ENCODE peak calls at places on chromosomes 2 and 18, in eight cellular contexts. P, W, X, J, M, S, B and Q are unnamed samples.

GRCh38 chr2:39059366-39059952 is 61.4 kb downstream of the SOS1 start:
- DNase-seq in X (no peak), P (peak), S (no peak), M (peak), J (peak), B (no peak), W (no peak), Q (peak)

GRCh38 chr2:50820176-50820575 is 211.8 kb downstream of the NRXN1 start:
- DNase-seq in W (no peak), S (no peak), B (no peak), X (no peak), P (no peak), M (no peak), J (no peak), Q (no peak)

GRCh38 chr2:55961318-55961911 is 37.8 kb upstream of the EFEMP1 start:
- DNase-seq in M (peak), P (peak), X (peak), W (peak), B (peak), J (peak), S (no peak), Q (peak)

GRCh38 chr2:47074691-47075090 is 80.4 kb downstream of the STPG4 start:
- DNase-seq in J (no peak), W (no peak), M (no peak), X (no peak), P (no peak), B (no peak), S (no peak), Q (no peak)

GRCh38 chr2:185219981-185220380 is 518.6 kb upstream of the FSIP2 start:
- DNase-seq in W (no peak), X (no peak), J (peak), S (no peak), B (peak), M (peak), P (no peak), Q (no peak)

GRCh38 chr2:40428434-40428833 is 23.5 kb downstream of the SLC8A1 start:
- DNase-seq in M (no peak), J (peak), S (no peak), P (no peak), W (no peak), X (no peak), B (no peak), Q (no peak)

GRCh38 chr2:181310967-181311366 is 146.2 kb upstream of the ITGA4 start:
- DNase-seq in S (peak), M (no peak), P (no peak), X (no peak), B (no peak), J (no peak), W (no peak), Q (no peak)

GRCh38 chr18:26207937-26208336 is 18.3 kb upstream of the TAF4B start:
- DNase-seq in P (no peak), J (no peak), M (no peak), B (no peak), S (no peak), X (no peak), W (no peak), Q (no peak)

GRCh38 chr18:54983041-54983686 is 23.9 kb upstream of the CCDC68 start:
- DNase-seq in W (no peak), B (peak), P (peak), S (no peak), X (no peak), J (peak), M (peak), Q (peak)

GRCh38 chr2:217837530-217837929 is 165.3 kb downstream of the TNS1 start:
- DNase-seq in W (no peak), S (no peak), P (no peak), J (no peak), M (no peak), X (no peak), B (no peak), Q (no peak)

GRCh38 chr2:49857371-49858112 is 703.2 kb upstream of the FSHR start:
- DNase-seq in W (no peak), P (no peak), B (no peak), X (no peak), M (no peak), J (no peak), S (no peak), Q (no peak)

GRCh38 chr2:178256382-178257053 is 62.2 kb downstream of the OSBPL6 start:
- DNase-seq in P (no peak), X (no peak), S (no peak), W (no peak), J (no peak), B (no peak), M (no peak), Q (no peak)

GRCh38 chr18:49177812-49178211 is 227.0 kb upstream of the SMAD7 start:
- DNase-seq in S (no peak), X (no peak), B (no peak), M (peak), J (peak), W (no peak), P (peak), Q (peak)

GRCh38 chr2:203650860-203651613 is 55.4 kb upstream of the CD28 start:
- DNase-seq in B (peak), P (no peak), M (peak), W (peak), X (no peak), J (peak), S (no peak), Q (peak)

GRCh38 chr2:21939961-21940360 is 816.2 kb downstream of the TDRD15 start:
- DNase-seq in S (no peak), J (no peak), W (no peak), M (no peak), B (no peak), P (no peak), X (no peak), Q (no peak)

GRCh38 chr18:59454909-59455727 is 96.1 kb upstream of the LMAN1 start:
- DNase-seq in W (no peak), X (peak), B (no peak), M (no peak), S (no peak), P (no peak), J (no peak), Q (peak)

GRCh38 chr2:66185497-66186034 is 249.4 kb upstream of the MEIS1 start:
- DNase-seq in S (no peak), B (no peak), X (no peak), P (no peak), J (no peak), W (no peak), M (no peak), Q (no peak)

GRCh38 chr18:7452331-7452730 is 114.8 kb upstream of the PTPRM start:
- DNase-seq in B (peak), W (no peak), X (peak), M (peak), J (peak), S (no peak), P (no peak), Q (peak)

GRCh38 chr2:144996225-144996795 is 476.4 kb upstream of the ZEB2 start:
- DNase-seq in S (no peak), X (no peak), P (no peak), J (peak), W (no peak), B (no peak), M (peak), Q (peak)

GRCh38 chr2:60535392-60536312 is 17.8 kb downstream of the BCL11A start:
- DNase-seq in P (no peak), S (no peak), W (no peak), M (no peak), J (no peak), B (no peak), X (no peak), Q (no peak)

GRCh38 chr2:226115102-226115831 is 684.4 kb downstream of the IRS1 start:
- DNase-seq in S (no peak), P (peak), M (peak), W (no peak), X (no peak), J (peak), B (peak), Q (peak)

GRCh38 chr2:239223029-239223329 is 177.8 kb downstream of the HDAC4 start:
- DNase-seq in J (no peak), P (peak), W (no peak), B (no peak), X (no peak), M (peak), S (no peak), Q (peak)

GRCh38 chr2:179612108-179612507 is 249.3 kb downstream of the ZNF385B start:
- DNase-seq in M (peak), B (no peak), W (peak), P (peak), S (no peak), X (no peak), J (peak), Q (peak)

GRCh38 chr2:205682239-205683021 is at the start of gene NRP2:
- DNase-seq in X (peak), M (peak), S (peak), B (peak), P (peak), W (peak), J (peak), Q (peak)

GRCh38 chr2:113219889-113220641 is 46.3 kb downstream of the PSD4 start:
- DNase-seq in M (peak), P (no peak), B (peak), X (no peak), S (no peak), W (no peak), J (peak), Q (peak)

GRCh38 chr2:203689424-203690109 is 16.9 kb upstream of the CD28 start:
- DNase-seq in P (no peak), X (no peak), B (no peak), M (no peak), S (no peak), J (no peak), W (no peak), Q (no peak)

GRCh38 chr18:74521068-74521725 is 13.1 kb upstream of the CNDP1 start:
- DNase-seq in P (no peak), S (peak), B (no peak), W (no peak), X (no peak), J (no peak), M (no peak), Q (no peak)

GRCh38 chr2:221948076-221948475 is 350.7 kb downstream of the PAX3 start:
- DNase-seq in M (no peak), W (no peak), S (no peak), J (no peak), P (no peak), X (no peak), B (no peak), Q (no peak)

GRCh38 chr2:42569116-42569711 is 782 bp downstream of the MTA3 start:
- DNase-seq in M (peak), J (peak), W (peak), B (peak), S (peak), X (peak), P (no peak), Q (peak)

GRCh38 chr18:41906528-41907256 is 48.3 kb upstream of the PIK3C3 start:
- DNase-seq in B (peak), J (peak), P (peak), X (no peak), W (no peak), M (peak), S (no peak), Q (peak)

GRCh38 chr18:22171839-22172582 is 2.6 kb downstream of the GATA6 start:
- DNase-seq in P (no peak), W (peak), M (peak), J (no peak), S (no peak), X (no peak), B (no peak), Q (no peak)
- H3K4me3 ChIP-seq in P (peak), W (peak), M (peak), J (peak), S (peak), X (no peak), B (peak), Q (peak)

GRCh38 chr2:86118130-86118529 is 12.1 kb downstream of the PTCD3 start:
- DNase-seq in W (no peak), J (no peak), P (no peak), M (no peak), X (no peak), B (no peak), S (no peak), Q (no peak)
- TF ChIP-seq CTCF in W (no peak), J (no peak), P (no peak), M (no peak), X (peak), B (no peak), S (no peak), Q (no peak)

DNA sequence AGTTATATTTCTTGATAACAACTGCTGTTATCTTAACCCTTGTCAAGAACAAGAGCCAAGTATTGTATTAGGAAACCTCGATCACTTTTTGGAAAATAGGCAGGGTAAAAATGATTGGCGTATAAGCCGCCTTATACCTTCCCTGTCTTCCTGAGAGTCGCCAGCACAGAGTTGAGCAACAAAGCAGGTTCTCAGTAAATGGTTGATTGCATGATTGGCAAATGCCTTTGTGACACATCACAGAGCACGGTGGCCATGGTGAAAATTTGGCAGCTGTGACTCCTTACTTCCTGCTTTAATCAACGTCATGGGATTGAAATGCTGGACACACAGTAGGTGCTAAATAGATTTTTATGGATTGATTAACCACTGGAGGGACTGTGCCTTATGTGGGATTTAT is 3.9 kb upstream of the KLHL29 start:
- DNase-seq in X (no peak), B (peak), S (no peak), P (no peak), M (peak), W (peak), J (peak), Q (peak)
- H3K4me3 ChIP-seq in X (no peak), B (no peak), S (no peak), P (no peak), M (no peak), W (no peak), J (no peak), Q (no peak)

GRCh38 chr2:68689553-68690537 is 44.8 kb upstream of the ARHGAP25 start:
- DNase-seq in J (no peak), M (no peak), B (no peak), W (no peak), S (no peak), P (no peak), X (no peak), Q (no peak)
- TF ChIP-seq CTCF in J (no peak), M (no peak), B (no peak), W (no peak), S (no peak), P (no peak), X (no peak), Q (no peak)

DNA sequence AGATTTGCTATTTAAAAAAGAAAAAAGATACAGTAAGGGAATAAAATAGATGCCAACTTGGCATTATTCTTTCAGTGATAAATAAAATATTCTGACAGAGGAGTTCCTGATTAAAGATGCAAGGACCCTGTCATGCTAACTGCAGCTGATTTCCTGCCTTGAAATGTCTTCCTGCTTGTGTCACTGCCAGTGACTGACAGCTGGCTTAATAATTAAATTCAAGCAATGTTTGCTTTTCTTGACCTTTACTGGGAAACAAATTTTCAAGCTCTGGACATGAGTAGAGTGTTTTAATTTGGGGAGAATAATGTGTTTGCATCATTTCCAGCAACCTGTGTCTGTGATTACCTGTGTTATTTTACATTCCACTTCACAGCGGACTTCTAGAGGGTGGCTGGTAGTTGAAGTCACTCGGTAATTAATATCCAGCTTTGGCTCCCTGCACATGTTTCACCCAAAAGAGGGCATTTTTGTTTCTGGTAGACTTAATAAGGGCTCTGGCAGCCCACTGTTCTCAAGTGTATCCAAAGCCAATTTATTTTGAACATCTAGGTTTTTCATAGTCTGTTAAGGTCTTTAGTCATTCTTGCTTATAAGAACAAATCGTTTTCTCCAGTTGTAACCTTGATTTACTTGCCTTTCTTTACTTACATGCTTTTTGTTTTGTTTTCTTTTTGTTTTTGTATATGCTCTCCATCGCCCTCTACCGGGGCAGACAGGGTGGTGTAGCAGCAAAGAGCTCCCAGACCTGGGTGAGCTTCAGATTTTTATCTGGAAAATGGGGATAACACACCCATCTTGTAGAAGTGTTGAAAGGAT is 48.5 kb upstream of the PROKR1 start:
- DNase-seq in M (peak), P (peak), W (no peak), S (peak), B (peak), X (peak), J (peak), Q (peak)
- H3K4me3 ChIP-seq in M (no peak), P (no peak), W (no peak), S (no peak), B (no peak), X (no peak), J (no peak), Q (no peak)

GRCh38 chr2:57465967-57466366 is 580.6 kb upstream of the VRK2 start:
- DNase-seq in W (no peak), J (no peak), S (no peak), X (no peak), P (no peak), B (no peak), M (no peak), Q (no peak)
- TF ChIP-seq CTCF in W (no peak), J (no peak), S (no peak), X (no peak), P (no peak), B (no peak), M (no peak), Q (no peak)

GRCh38 chr2:85807756-85808155 is 54.0 kb downstream of the ATOH8 start:
- DNase-seq in X (no peak), S (peak), P (no peak), B (no peak), M (no peak), J (no peak), W (peak), Q (no peak)

GRCh38 chr2:85811173-85811849 is 57.5 kb downstream of the ATOH8 start:
- DNase-seq in W (peak), S (no peak), P (no peak), X (no peak), B (no peak), J (peak), M (peak), Q (peak)

GRCh38 chr2:85813211-85813977 is 59.6 kb downstream of the ATOH8 start:
- DNase-seq in B (no peak), W (no peak), X (no peak), J (no peak), P (no peak), M (no peak), S (no peak), Q (no peak)

GRCh38 chr2:85811850-85812735 is 58.3 kb downstream of the ATOH8 start:
- DNase-seq in J (no peak), M (no peak), S (no peak), B (no peak), P (no peak), X (no peak), W (no peak), Q (no peak)

DNA sequence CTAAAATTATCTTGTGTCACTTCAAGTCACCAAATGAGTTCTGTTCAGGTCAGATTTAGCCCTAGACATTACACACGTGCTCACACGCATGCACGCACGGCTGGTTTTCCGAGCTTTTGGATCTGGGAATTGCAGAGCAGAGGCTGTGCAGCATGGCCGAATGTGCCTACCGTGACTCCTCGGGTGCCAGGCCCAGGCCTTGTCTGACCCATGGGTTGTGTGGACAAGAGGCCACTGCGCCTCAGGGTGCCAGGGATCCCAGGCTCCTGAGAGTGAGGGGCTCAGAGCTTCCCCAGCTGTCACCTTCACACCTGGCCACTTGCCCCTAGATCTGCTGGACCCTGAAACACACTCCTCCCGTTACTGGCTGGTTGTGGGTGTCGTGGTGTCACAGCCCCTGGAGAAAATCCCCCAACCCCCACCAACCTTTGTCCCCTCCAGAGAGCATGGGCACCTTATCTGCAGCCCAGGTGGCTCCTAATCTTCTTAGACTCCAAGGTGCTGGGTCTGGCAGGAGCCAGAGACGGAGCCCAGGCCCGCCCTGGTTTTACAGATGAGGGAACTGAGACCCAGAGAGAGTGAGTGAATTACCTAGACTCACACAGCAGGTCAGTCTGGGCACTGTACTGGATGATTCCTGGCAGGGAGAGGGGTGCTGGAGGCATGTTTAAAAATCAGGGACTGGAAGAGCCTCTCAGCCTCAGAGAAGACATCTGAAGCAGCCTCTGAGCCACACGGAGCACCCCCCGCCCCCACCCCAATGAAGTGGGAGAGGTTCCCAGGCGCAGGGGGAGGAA is 56.8 kb downstream of the ATOH8 start:
- DNase-seq in S (no peak), B (no peak), M (no peak), J (no peak), W (no peak), X (peak), P (no peak), Q (no peak)
- H3K4me3 ChIP-seq in S (no peak), B (no peak), M (no peak), J (no peak), W (no peak), X (no peak), P (no peak), Q (no peak)

DNA sequence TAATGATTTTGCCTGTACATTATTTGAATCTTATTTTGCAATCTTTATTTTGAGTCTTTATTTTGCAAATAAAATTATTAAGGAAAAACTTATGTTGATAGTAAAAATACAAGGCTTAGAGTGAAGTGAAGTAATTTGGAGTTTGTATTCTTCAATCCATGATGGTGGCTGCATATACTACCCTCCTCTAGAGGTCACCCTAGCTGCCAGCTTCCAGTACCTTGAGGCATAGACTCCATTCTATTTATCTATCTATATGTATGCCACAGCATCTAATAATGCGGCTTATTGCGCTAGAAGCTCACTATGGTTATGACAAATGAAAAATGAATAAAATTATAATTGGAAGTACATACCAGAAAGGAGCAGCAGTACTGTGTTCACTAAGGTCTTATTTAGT is 20.3 kb upstream of the HNMT start:
- DNase-seq in W (no peak), B (no peak), X (no peak), J (no peak), P (no peak), M (no peak), S (no peak), Q (no peak)
- TF ChIP-seq CTCF in W (no peak), B (peak), X (no peak), J (peak), P (no peak), M (no peak), S (no peak), Q (no peak)